ENCODE peak calls at places on chromosome 13, in nine cellular contexts. S is stimulated activated CD4-positive, alpha-beta T cell treated with anti-CD3 and anti-CD28 coated beads, Interleukin-1b, Interleukin-23, amount 100 ng/mL, for 1 hour; B is neuronal stem cell; T is cardiac fibroblast; Z is activated T-helper 9 cell treated with anti-CD3 and anti-CD28 coated beads, Interleukin-2, amount 50 U/mL, for 16 hours; L is naive thymus-derived CD8-positive, alpha-beta T cell; H is stimulated activated CD8-positive, alpha-beta memory T cell treated with anti-CD3 and anti-CD28 coated beads, Interleukin-7, amount 100 ng/mL, for 24 hours; V is GM23248; X is CD4-positive, alpha-beta T cell. G is an unnamed sample.

GRCh38 chr13:93268327-93269028 is 41.9 kb downstream of the GPC6 start:
- DNase-seq in B (no peak), V (no peak), T (no peak), S (no peak), L (no peak), Z (no peak), H (no peak), X (no peak), G (no peak)

GRCh38 chr13:19861762-19862161 is 1.7 kb downstream of the ZMYM5 start:
- DNase-seq in L (no peak), S (no peak), B (no peak), Z (no peak), H (no peak), X (no peak), V (peak), T (no peak), G (no peak)

GRCh38 chr13:24233351-24233901 is 72.9 kb downstream of the SPATA13 start:
- DNase-seq in V (peak), Z (no peak), L (no peak), H (no peak), X (no peak), B (no peak), S (no peak), T (peak), G (no peak)

GRCh38 chr13:29733069-29733700 is 117.2 kb downstream of the UBL3 start:
- DNase-seq in X (no peak), Z (no peak), L (no peak), B (no peak), V (peak), S (no peak), H (no peak), T (no peak), G (no peak)

GRCh38 chr13:40445557-40445990 is 220.9 kb downstream of the FOXO1 start:
- DNase-seq in L (no peak), V (no peak), H (no peak), Z (no peak), T (peak), X (no peak), S (no peak), B (no peak), G (no peak)

GRCh38 chr13:90477194-90477593 is 870.3 kb upstream of the MIR17HG start:
- DNase-seq in H (no peak), V (no peak), L (no peak), B (no peak), S (no peak), Z (no peak), T (peak), X (no peak), G (no peak)

GRCh38 chr13:101714195-101714594 is 261.7 kb downstream of the ITGBL1 start:
- DNase-seq in T (no peak), X (no peak), V (no peak), S (no peak), B (no peak), Z (no peak), L (no peak), H (no peak), G (no peak)

GRCh38 chr13:99659234-99659633 is 158.0 kb downstream of the TM9SF2 start:
- DNase-seq in H (no peak), Z (no peak), L (no peak), S (no peak), V (no peak), B (no peak), T (no peak), X (no peak), G (no peak)

GRCh38 chr13:76980075-76980718 is 11.7 kb upstream of the CLN5 start:
- DNase-seq in L (peak), Z (peak), V (peak), H (peak), X (peak), T (peak), B (peak), S (peak), G (peak)

GRCh38 chr13:114107686-114108081 is 24.7 kb downstream of the RASA3 start:
- DNase-seq in B (no peak), S (no peak), T (peak), L (no peak), Z (no peak), X (peak), V (peak), H (no peak), G (no peak)

GRCh38 chr13:27006519-27007161 is 165.0 kb downstream of the USP12 start:
- DNase-seq in S (no peak), H (no peak), Z (no peak), B (no peak), T (peak), L (no peak), V (peak), X (no peak), G (no peak)

G was measured in mesothelial cell of epicardium.